ENCODE peak calls at places on chromosomes 2 and 18, in five cellular contexts. Z is NCI-H1048; A is posterior cingulate gyrus; K is activated T-helper 1 cell treated with anti-CD3 and anti-CD28 coated beads, Interleukin-2, amount 50 U/mL, for 16 hours; L is LHCN-M2. H is an unnamed sample.

GRCh38 chr2:154697422-154698237 is 865 bp upstream of the KCNJ3 start:
- DNase-seq in Z (no peak), A (peak; percentile 51), K (no peak), L (no peak), H (no peak)

GRCh38 chr2:100052645-100053044 is 89.7 kb downstream of the AFF3 start:
- DNase-seq in Z (no peak), A (no peak), K (no peak), L (no peak), H (no peak)

GRCh38 chr2:191086707-191087106 is 64.1 kb downstream of the STAT4 start:
- DNase-seq in Z (no peak), A (no peak), K (no peak), L (no peak), H (no peak)

GRCh38 chr2:204544961-204545860 is at the start of gene PARD3B:
- DNase-seq in Z (no peak), A (no peak), K (no peak), L (peak; percentile 65), H (no peak)

GRCh38 chr2:235898766-235899165 is 269.4 kb downstream of the GBX2 start:
- DNase-seq in Z (no peak), A (no peak), K (no peak), L (no peak), H (no peak)

GRCh38 chr2:102915128-102915527 is 153.3 kb downstream of the TMEM182 start:
- DNase-seq in Z (no peak), A (no peak), K (no peak), L (peak; percentile 2), H (no peak)

GRCh38 chr2:209472386-209472832 is 48.6 kb downstream of the MAP2 start:
- DNase-seq in Z (no peak), A (no peak), K (no peak), L (peak; percentile 61), H (no peak)

GRCh38 chr2:21362101-21362500 is 238.3 kb downstream of the TDRD15 start:
- DNase-seq in Z (no peak), A (no peak), K (no peak), L (no peak), H (no peak)

GRCh38 chr18:46134920-46135675 is 30.9 kb downstream of the HAUS1 start:
- DNase-seq in Z (no peak), A (no peak), K (no peak), L (peak; percentile 19), H (no peak)

GRCh38 chr18:10225300-10225699 is 229.1 kb upstream of the APCDD1 start:
- DNase-seq in Z (no peak), A (no peak), K (no peak), L (no peak), H (no peak)

GRCh38 chr2:62856228-62857040 is 150.9 kb downstream of the EHBP1 start:
- DNase-seq in Z (no peak), A (no peak), K (no peak), L (peak; percentile 2), H (no peak)

GRCh38 chr2:161681043-161681442 is 56.8 kb downstream of the SLC4A10 start:
- DNase-seq in Z (no peak), A (no peak), K (no peak), L (peak; percentile 91), H (no peak)

GRCh38 chr2:241391892-241392665 is 36.0 kb downstream of the FARP2 start:
- DNase-seq in Z (no peak), A (no peak), K (no peak), L (peak; percentile 25), H (peak; percentile 29)

GRCh38 chr2:217249490-217250451 is 389.9 kb upstream of the TNP1 start:
- DNase-seq in Z (no peak), A (no peak), K (no peak), L (no peak), H (no peak)

H was measured in substantia nigra.